ENCODE peak calls at places on chromosomes 2 and 18, in five cellular contexts. I, Y, H, L and P are unnamed samples.

GRCh38 chr2:219174801-219175200 is 1.9 kb downstream of the CNPPD1 start:
- DNase-seq in I (no peak), L (no peak), H (no peak), Y (no peak), P (no peak)

GRCh38 chr2:130241041-130241707 is 42.9 kb upstream of the TUBA3E start:
- DNase-seq in I (no peak), L (peak), Y (no peak), H (no peak), P (no peak)

GRCh38 chr2:229408356-229408755 is 137.3 kb upstream of the PID1 start:
- DNase-seq in H (no peak), I (no peak), Y (no peak), L (peak), P (peak)

GRCh38 chr2:2681611-2682295 is 350.7 kb upstream of the MYT1L start:
- DNase-seq in Y (no peak), I (no peak), H (no peak), L (no peak), P (no peak)

GRCh38 chr2:11746376-11746806 is at the start of gene LPIN1:
- DNase-seq in I (peak), Y (no peak), L (peak), H (peak), P (peak)

GRCh38 chr2:219099319-219099718 is 38.6 kb upstream of the IHH start:
- DNase-seq in H (no peak), Y (no peak), L (no peak), I (no peak), P (no peak)

GRCh38 chr2:206084468-206084869 is 1.5 kb downstream of the INO80D start:
- DNase-seq in L (peak), I (no peak), H (peak), Y (no peak), P (peak)

GRCh38 chr2:128316777-128317185 is 1.9 kb downstream of the HS6ST1 start:
- DNase-seq in I (no peak), H (no peak), L (no peak), Y (no peak), P (no peak)

GRCh38 chr2:16219292-16219975 is 279.1 kb downstream of the MYCN start:
- DNase-seq in Y (no peak), L (no peak), H (no peak), I (no peak), P (no peak)

GRCh38 chr2:126643431-126643830 is 12.5 kb upstream of the GYPC start:
- DNase-seq in I (peak), L (no peak), Y (no peak), H (no peak), P (no peak)

GRCh38 chr2:109284816-109285215 is 155.8 kb downstream of the SH3RF3 start:
- DNase-seq in Y (no peak), L (no peak), H (no peak), I (no peak), P (no peak)
- TF ChIP-seq SUZ12 in Y (no peak), L (no peak), H (no peak), I (no peak), P (no peak)

GRCh38 chr18:77749189-77749588 is 499.5 kb downstream of the GALR1 start:
- DNase-seq in Y (no peak), I (peak), L (no peak), H (peak), P (no peak)
- TF ChIP-seq SUZ12 in Y (no peak), I (no peak), L (no peak), H (no peak), P (no peak)

DNA sequence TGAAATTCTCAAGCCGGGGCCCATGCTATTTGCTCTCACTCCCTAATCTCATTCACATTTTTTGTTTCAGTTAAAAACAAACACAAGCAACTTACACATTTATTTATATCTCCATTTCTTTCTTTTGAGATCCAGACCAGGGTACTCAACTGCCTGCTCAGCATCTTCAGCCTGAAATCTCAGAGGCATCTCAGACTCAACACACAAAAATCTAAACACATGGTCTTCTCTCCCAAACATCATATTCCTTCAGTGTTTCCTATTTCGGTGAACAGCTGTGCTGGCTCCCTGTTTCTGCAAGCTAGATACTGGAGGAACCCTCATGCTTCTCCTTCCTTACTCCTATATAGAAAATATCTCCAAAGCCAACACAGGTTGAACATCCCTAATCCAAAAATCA is 11.3 kb upstream of the RTTN start:
- DNase-seq in L (no peak), I (no peak), H (no peak), Y (no peak), P (no peak)
- TF ChIP-seq SUZ12 in L (no peak), I (no peak), H (no peak), Y (no peak), P (no peak)

GRCh38 chr18:46171331-46171730 is 67.1 kb downstream of the HAUS1 start:
- DNase-seq in H (no peak), Y (no peak), I (no peak), L (no peak), P (no peak)

GRCh38 chr18:46169464-46169941 is 65.3 kb downstream of the HAUS1 start:
- DNase-seq in L (peak), Y (no peak), I (no peak), H (no peak), P (no peak)

GRCh38 chr18:46164920-46165319 is 60.7 kb downstream of the HAUS1 start:
- DNase-seq in H (no peak), Y (no peak), L (no peak), I (no peak), P (no peak)

GRCh38 chr18:46166261-46166970 is 62.2 kb downstream of the HAUS1 start:
- DNase-seq in L (no peak), H (no peak), Y (no peak), I (no peak), P (no peak)

GRCh38 chr18:46167971-46168370 is 63.8 kb downstream of the HAUS1 start:
- DNase-seq in Y (peak), L (no peak), I (no peak), H (no peak), P (no peak)
- TF ChIP-seq SUZ12 in Y (no peak), L (no peak), I (no peak), H (no peak), P (no peak)

GRCh38 chr18:64720781-64721464 is 572.0 kb upstream of the LINC00305 start:
- DNase-seq in I (no peak), H (no peak), L (peak), Y (no peak), P (no peak)
- TF ChIP-seq SUZ12 in I (no peak), H (no peak), L (no peak), Y (no peak), P (no peak)

DNA sequence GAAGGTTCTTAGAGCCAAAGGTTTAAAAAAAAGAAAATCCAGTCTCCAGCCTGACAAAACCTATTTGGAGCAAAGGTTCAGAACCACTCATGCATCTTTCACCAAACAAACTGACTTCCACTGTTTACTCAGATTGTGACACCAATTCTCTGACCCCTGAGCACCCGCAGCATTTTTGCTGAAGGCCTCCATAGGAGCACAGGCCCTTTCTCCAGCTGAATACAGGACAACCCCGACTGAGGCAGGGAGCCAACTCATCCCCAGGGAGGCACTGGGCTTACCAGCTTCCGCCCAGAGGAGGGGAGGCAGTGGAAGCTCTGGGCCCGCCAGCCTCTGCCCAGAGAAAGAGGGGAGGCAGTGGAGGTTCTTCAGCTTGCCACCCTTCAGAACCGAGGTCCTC is 51.0 kb upstream of the CNGA3 start:
- DNase-seq in I (no peak), L (peak), Y (no peak), H (no peak), P (no peak)
- TF ChIP-seq SUZ12 in I (no peak), L (no peak), Y (no peak), H (no peak), P (no peak)

DNA sequence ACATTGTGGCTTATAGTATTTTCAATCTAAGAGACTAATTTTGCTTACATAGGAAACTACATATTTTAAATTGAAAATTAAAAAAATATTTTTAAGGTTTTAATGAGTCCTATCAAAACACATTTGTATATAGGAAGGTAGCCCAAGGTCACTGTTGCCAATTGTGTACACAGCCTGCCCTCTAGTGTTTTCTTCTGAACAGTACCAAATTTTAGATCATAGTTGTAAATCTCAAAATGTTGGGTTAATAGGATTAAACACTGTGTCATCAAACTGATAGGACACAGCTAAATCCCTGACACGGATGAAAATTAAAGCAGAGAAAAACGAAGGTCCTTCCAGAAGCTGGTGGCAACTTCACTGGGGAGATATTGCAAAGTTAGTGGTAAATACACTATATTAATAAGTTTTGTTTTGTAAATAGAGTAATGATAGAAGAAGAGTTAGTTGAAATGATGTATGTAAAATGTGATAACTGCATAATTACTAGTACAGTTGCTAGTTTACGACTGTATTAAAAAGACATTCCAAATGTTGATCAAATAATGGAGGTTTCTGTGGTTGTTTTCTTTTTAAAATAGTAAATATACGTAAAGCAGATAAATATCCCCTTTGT is 19.7 kb downstream of the CLUL1 start:
- DNase-seq in Y (no peak), I (no peak), H (no peak), L (peak), P (no peak)
- TF ChIP-seq SUZ12 in Y (no peak), I (no peak), H (no peak), L (no peak), P (no peak)

GRCh38 chr2:111025288-111025687 is 95.4 kb upstream of the BCL2L11 start:
- DNase-seq in I (no peak), L (no peak), H (no peak), Y (no peak), P (no peak)
- TF ChIP-seq SUZ12 in I (no peak), L (no peak), H (no peak), Y (no peak), P (no peak)

GRCh38 chr2:95734976-95735890 is 143.4 kb downstream of the TRIM43 start:
- DNase-seq in H (no peak), L (no peak), I (no peak), Y (no peak), P (no peak)

DNA sequence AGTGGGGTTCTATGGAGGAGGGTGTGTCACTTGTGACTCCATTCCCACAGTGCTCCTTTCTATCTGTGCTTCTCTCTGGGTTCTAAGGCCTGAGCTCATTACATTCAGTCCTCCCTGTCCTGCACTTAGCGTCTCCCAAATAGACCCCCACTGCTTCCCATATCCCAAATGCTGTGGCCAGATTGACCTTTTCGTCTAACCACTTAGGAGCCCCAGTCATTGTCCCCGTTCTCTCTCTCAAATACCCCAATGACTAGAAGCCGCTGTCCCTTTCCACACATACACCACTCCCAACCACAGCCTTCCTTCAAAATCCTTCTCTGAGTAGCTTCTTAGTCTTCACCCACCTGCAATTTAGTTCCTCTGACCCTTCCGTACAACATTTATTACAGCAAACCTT is 146.5 kb downstream of the TRIM43 start:
- DNase-seq in L (no peak), I (no peak), H (no peak), Y (no peak), P (no peak)
- TF ChIP-seq SUZ12 in L (no peak), I (no peak), H (no peak), Y (no peak), P (no peak)